ENCODE peak calls at places on chromosomes 16 and 17, in five cellular contexts. One of them, this sample, is unnamed. For H3K36me3 and H3K27me3, the result is how much of the 10 kb centered on the place peaks cover.

GRCh38 chr17:57424777-57425188 is 168.5 kb downstream of the MSI2 start:
- DNase-seq in RWPE2: no peak
- DNase-seq in hepatocyte: peak
- DNase-seq in colonic mucosa: peak
- DNase-seq in lung: no peak
- DNase-seq in this sample: peak

GRCh38 chr17:41140360-41141132 is at the start of gene KRTAP4-6:
- DNase-seq in RWPE2: no peak
- DNase-seq in hepatocyte: no peak
- DNase-seq in colonic mucosa: no peak
- DNase-seq in lung: no peak
- DNase-seq in this sample: peak

GRCh38 chr17:42522263-42522790 is 13.7 kb upstream of the NAGLU start:
- DNase-seq in RWPE2: no peak
- DNase-seq in hepatocyte: no peak
- DNase-seq in colonic mucosa: no peak
- DNase-seq in lung: no peak
- DNase-seq in this sample: no peak

GRCh38 chr16:66728117-66728787 is 23.2 kb downstream of the DYNC1LI2 start:
- DNase-seq in RWPE2: no peak
- DNase-seq in hepatocyte: peak
- DNase-seq in colonic mucosa: no peak
- DNase-seq in lung: peak
- DNase-seq in this sample: peak

GRCh38 chr17:13931752-13932477 is 137.4 kb upstream of the COX10 start:
- DNase-seq in RWPE2: no peak
- DNase-seq in hepatocyte: no peak
- DNase-seq in colonic mucosa: peak
- DNase-seq in lung: peak
- DNase-seq in this sample: peak

GRCh38 chr17:64992325-64992802 is 64.2 kb downstream of the GNA13 start:
- DNase-seq in RWPE2: peak
- DNase-seq in hepatocyte: no peak
- DNase-seq in colonic mucosa: no peak
- DNase-seq in lung: no peak
- DNase-seq in this sample: no peak

GRCh38 chr16:54062361-54063346 is 223.9 kb downstream of the IRX3 start:
- DNase-seq in RWPE2: no peak
- DNase-seq in hepatocyte: no peak
- DNase-seq in colonic mucosa: no peak
- DNase-seq in lung: no peak
- DNase-seq in this sample: no peak

GRCh38 chr17:5651348-5651747 is 67.0 kb upstream of the NLRP1 start:
- DNase-seq in RWPE2: no peak
- DNase-seq in hepatocyte: no peak
- DNase-seq in colonic mucosa: no peak
- DNase-seq in lung: no peak
- DNase-seq in this sample: no peak

GRCh38 chr16:11254913-11255736 is 879 bp downstream of the SOCS1 start:
- DNase-seq in RWPE2: no peak
- DNase-seq in hepatocyte: peak
- DNase-seq in colonic mucosa: peak
- DNase-seq in lung: no peak
- DNase-seq in this sample: no peak

GRCh38 chr17:50560185-50560824 is at the start of gene CACNA1G:
- DNase-seq in RWPE2: peak
- DNase-seq in hepatocyte: peak
- DNase-seq in colonic mucosa: peak
- DNase-seq in lung: peak
- DNase-seq in this sample: peak

GRCh38 chr17:44191941-44192496 is 5.2 kb downstream of the TMUB2 start:
- DNase-seq in RWPE2: no peak
- DNase-seq in hepatocyte: no peak
- DNase-seq in colonic mucosa: peak
- DNase-seq in lung: no peak
- DNase-seq in this sample: no peak

GRCh38 chr16:48504216-48504615 is 105.8 kb downstream of the N4BP1 start:
- DNase-seq in RWPE2: no peak
- DNase-seq in hepatocyte: no peak
- DNase-seq in colonic mucosa: no peak
- DNase-seq in lung: no peak
- DNase-seq in this sample: no peak

GRCh38 chr16:4936991-4937781 is at the start of gene PPL:
- DNase-seq in RWPE2: peak
- DNase-seq in hepatocyte: peak
- DNase-seq in colonic mucosa: peak
- DNase-seq in lung: peak
- DNase-seq in this sample: no peak

GRCh38 chr16:2499454-2499853 is 14.3 kb upstream of the ATP6V0C start:
- DNase-seq in RWPE2: no peak
- DNase-seq in hepatocyte: no peak
- DNase-seq in colonic mucosa: no peak
- DNase-seq in lung: no peak
- DNase-seq in this sample: no peak

GRCh38 chr17:19000531-19001011 is 4.0 kb downstream of the FAM83G start:
- DNase-seq in RWPE2: peak
- DNase-seq in hepatocyte: peak
- DNase-seq in colonic mucosa: no peak
- DNase-seq in lung: no peak
- DNase-seq in this sample: peak

GRCh38 chr16:15701975-15702970 is 52.2 kb downstream of the NDE1 start:
- DNase-seq in RWPE2: no peak
- DNase-seq in hepatocyte: no peak
- DNase-seq in colonic mucosa: no peak
- DNase-seq in lung: no peak
- DNase-seq in this sample: no peak

GRCh38 chr16:68676113-68676860 is 31.2 kb downstream of the CDH3 start:
- DNase-seq in RWPE2: no peak
- DNase-seq in hepatocyte: no peak
- DNase-seq in colonic mucosa: no peak
- DNase-seq in lung: no peak
- DNase-seq in this sample: no peak

GRCh38 chr17:3335876-3336275 is 37.7 kb upstream of the OR3A1 start:
- DNase-seq in RWPE2: no peak
- DNase-seq in hepatocyte: no peak
- DNase-seq in colonic mucosa: no peak
- DNase-seq in lung: no peak
- DNase-seq in this sample: peak

GRCh38 chr16:69820926-69821541 is 58.9 kb downstream of the WWP2 start:
- DNase-seq in RWPE2: no peak
- DNase-seq in hepatocyte: peak
- DNase-seq in colonic mucosa: no peak
- DNase-seq in lung: peak
- DNase-seq in this sample: no peak

GRCh38 chr16:84739349-84740124 is 39.7 kb downstream of the USP10 start:
- DNase-seq in RWPE2: no peak
- DNase-seq in hepatocyte: no peak
- DNase-seq in colonic mucosa: no peak
- DNase-seq in lung: no peak
- DNase-seq in this sample: no peak

GRCh38 chr17:35117984-35118383 is 1.7 kb downstream of the RAD51D start:
- DNase-seq in RWPE2: no peak
- DNase-seq in hepatocyte: no peak
- DNase-seq in colonic mucosa: no peak
- DNase-seq in lung: no peak
- DNase-seq in this sample: no peak

GRCh38 chr16:29645699-29646187 is 17.3 kb upstream of the SPN start:
- DNase-seq in RWPE2: no peak
- DNase-seq in hepatocyte: no peak
- DNase-seq in colonic mucosa: no peak
- DNase-seq in lung: no peak
- DNase-seq in this sample: peak

GRCh38 chr17:7323731-7324437 is 5.3 kb downstream of the NEURL4 start:
- DNase-seq in RWPE2: no peak
- DNase-seq in hepatocyte: peak
- DNase-seq in colonic mucosa: peak
- DNase-seq in lung: no peak
- DNase-seq in this sample: no peak

GRCh38 chr17:83135692-83136091 is 56.3 kb downstream of the METRNL start:
- DNase-seq in RWPE2: no peak
- DNase-seq in hepatocyte: no peak
- DNase-seq in colonic mucosa: peak
- DNase-seq in lung: no peak
- DNase-seq in this sample: no peak

GRCh38 chr17:78898075-78898836 is 4.7 kb downstream of the CEP295NL start:
- DNase-seq in RWPE2: no peak
- DNase-seq in hepatocyte: no peak
- DNase-seq in colonic mucosa: no peak
- DNase-seq in lung: no peak
- DNase-seq in this sample: no peak

GRCh38 chr16:726438-727290 is at the start of the genes CCDC78 and HAGHL:
- DNase-seq in RWPE2: no peak
- DNase-seq in hepatocyte: peak
- DNase-seq in colonic mucosa: peak
- DNase-seq in lung: no peak
- DNase-seq in this sample: peak

GRCh38 chr16:86379505-86379846 is 130.9 kb upstream of the FOXF1 start:
- DNase-seq in RWPE2: no peak
- DNase-seq in hepatocyte: no peak
- DNase-seq in colonic mucosa: no peak
- DNase-seq in lung: no peak
- DNase-seq in this sample: no peak

GRCh38 chr16:14172200-14172805 is 101.2 kb downstream of the MRTFB start:
- DNase-seq in RWPE2: no peak
- DNase-seq in hepatocyte: peak
- DNase-seq in colonic mucosa: no peak
- DNase-seq in lung: no peak
- DNase-seq in this sample: no peak

GRCh38 chr16:66161942-66162341 is 204.5 kb upstream of the CDH5 start:
- DNase-seq in RWPE2: no peak
- DNase-seq in hepatocyte: no peak
- DNase-seq in colonic mucosa: no peak
- DNase-seq in lung: no peak
- DNase-seq in this sample: peak

GRCh38 chr16:66295191-66295590 is 71.3 kb upstream of the CDH5 start:
- DNase-seq in RWPE2: no peak
- DNase-seq in hepatocyte: no peak
- DNase-seq in colonic mucosa: no peak
- DNase-seq in lung: no peak
- DNase-seq in this sample: no peak

GRCh38 chr17:72462396-72462795 is 341.6 kb downstream of the SOX9 start:
- DNase-seq in RWPE2: no peak
- DNase-seq in hepatocyte: no peak
- DNase-seq in colonic mucosa: no peak
- DNase-seq in lung: no peak
- DNase-seq in this sample: no peak

GRCh38 chr17:80968602-80969029 is 23.0 kb upstream of the CHMP6 start:
- DNase-seq in RWPE2: no peak
- DNase-seq in hepatocyte: peak
- DNase-seq in colonic mucosa: no peak
- DNase-seq in lung: no peak
- DNase-seq in this sample: peak

GRCh38 chr17:17846645-17847044 is 9.9 kb upstream of the SREBF1 start:
- DNase-seq in RWPE2: no peak
- DNase-seq in hepatocyte: no peak
- DNase-seq in colonic mucosa: no peak
- DNase-seq in lung: no peak
- DNase-seq in this sample: no peak

DNA sequence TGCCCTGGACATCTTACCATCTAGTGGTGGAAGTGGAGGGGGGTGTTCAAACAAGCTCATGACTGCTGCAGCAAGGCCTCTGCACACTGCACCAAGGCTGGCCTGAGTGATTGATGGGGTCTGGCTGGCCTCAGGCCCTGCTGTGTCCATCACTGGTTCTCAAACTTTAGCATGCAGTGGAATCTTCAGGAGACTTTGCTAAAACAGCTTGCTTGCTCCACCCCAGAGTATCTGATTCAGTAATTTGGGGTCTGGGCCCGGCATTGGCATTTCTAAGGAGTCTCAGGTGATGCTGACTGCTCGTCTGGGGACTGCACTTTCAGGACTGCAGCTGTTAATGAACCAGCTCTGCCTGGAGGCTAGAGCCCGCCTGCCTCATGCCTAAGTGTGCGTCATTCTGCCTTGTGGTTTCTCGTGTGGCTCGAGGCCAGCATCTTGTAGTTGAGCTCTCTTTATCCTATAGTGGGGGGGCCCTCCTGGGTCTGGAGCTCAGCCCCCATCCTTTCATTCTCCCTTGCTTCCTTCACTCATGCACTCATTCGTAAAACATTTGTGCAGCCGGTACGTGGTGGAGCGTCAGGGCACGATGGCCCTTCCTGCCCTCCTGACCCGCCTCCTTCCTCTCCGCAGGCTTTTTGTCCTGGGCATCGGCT is 4.1 kb downstream of the MGAT5B start:
- DNase-seq in RWPE2: peak
- DNase-seq in hepatocyte: peak
- DNase-seq in colonic mucosa: no peak
- DNase-seq in lung: no peak
- DNase-seq in this sample: peak
- H3K36me3 ChIP-seq in RWPE2: under half
- H3K36me3 ChIP-seq in hepatocyte: under half
- H3K36me3 ChIP-seq in colonic mucosa: under half
- H3K36me3 ChIP-seq in lung: under half
- H3K36me3 ChIP-seq in this sample: under half

GRCh38 chr17:30344283-30345088 is 10.6 kb upstream of the TMIGD1 start:
- DNase-seq in RWPE2: no peak
- DNase-seq in hepatocyte: peak
- DNase-seq in colonic mucosa: peak
- DNase-seq in lung: peak
- DNase-seq in this sample: peak
- H3K27ac ChIP-seq in RWPE2: peak
- H3K27ac ChIP-seq in hepatocyte: peak
- H3K27ac ChIP-seq in colonic mucosa: peak
- H3K27ac ChIP-seq in lung: peak
- H3K27ac ChIP-seq in this sample: no peak

DNA sequence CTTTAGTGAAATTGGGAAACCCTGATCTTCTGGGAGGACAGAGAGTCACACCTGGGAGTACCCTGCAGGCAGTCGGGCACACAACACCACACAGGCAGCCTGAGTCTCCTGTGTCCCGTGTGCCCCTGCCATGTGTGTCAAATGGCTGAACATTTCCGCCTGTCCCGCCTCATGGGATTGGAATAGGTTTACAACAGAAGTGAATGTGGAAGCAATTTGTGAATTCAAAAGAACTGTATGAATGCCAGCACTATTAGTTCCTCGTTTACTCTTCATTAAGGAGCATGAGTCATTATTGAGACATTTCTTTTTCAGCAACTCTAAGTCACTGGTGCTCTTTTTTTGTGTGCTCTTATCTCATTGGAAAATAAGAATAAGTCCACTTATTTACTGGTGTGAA is 226.5 kb downstream of the PMP22 start:
- DNase-seq in RWPE2: no peak
- DNase-seq in hepatocyte: no peak
- DNase-seq in colonic mucosa: no peak
- DNase-seq in lung: no peak
- DNase-seq in this sample: no peak
- H3K27me3 ChIP-seq in RWPE2: under half
- H3K27me3 ChIP-seq in hepatocyte: under half
- H3K27me3 ChIP-seq in colonic mucosa: under half
- H3K27me3 ChIP-seq in lung: under half
- H3K27me3 ChIP-seq in this sample: under half

DNA sequence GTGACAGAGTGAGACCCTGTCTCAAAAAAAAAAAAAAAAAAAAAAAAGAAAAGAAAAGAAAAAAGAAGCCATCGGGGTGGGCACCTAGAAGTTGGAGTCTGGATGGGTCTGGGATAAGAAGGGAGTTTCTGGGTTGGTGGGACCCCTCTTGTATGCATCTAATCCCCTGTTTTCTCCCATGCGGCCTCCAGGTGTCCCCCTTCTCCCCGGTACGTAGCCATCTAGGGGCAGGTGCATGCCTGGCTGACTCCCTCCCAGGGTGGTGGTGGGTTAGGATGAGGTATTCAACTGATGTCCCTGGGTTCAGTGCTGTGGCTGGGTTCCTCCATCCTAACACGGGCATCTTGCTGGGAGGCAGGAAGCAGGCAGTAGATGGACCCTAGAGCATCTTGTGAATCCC is 13.0 kb downstream of the FMNL1 start:
- DNase-seq in RWPE2: peak
- DNase-seq in hepatocyte: no peak
- DNase-seq in colonic mucosa: no peak
- DNase-seq in lung: no peak
- DNase-seq in this sample: peak
- H3K36me3 ChIP-seq in RWPE2: under half
- H3K36me3 ChIP-seq in hepatocyte: under half
- H3K36me3 ChIP-seq in colonic mucosa: under half
- H3K36me3 ChIP-seq in lung: under half
- H3K36me3 ChIP-seq in this sample: under half

This sample was measured in SJCRH30.